ENCODE peak calls at places on chromosome 19, in seven cellular contexts. K, T, W, B, E, H and V are unnamed samples. For H3K4me1 and H3K9me3, the result is how much of the 10 kb centered on the place peaks cover.

GRCh38 chr19:10292789-10293636 is 3.3 kb downstream of the ICAM5 start:
- DNase-seq in K (no peak), T (no peak), W (no peak), B (no peak), E (no peak), H (no peak), V (no peak)

GRCh38 chr19:6551091-6551490 is 20.3 kb downstream of the TNFSF9 start:
- DNase-seq in K (no peak), T (no peak), W (no peak), B (no peak), E (no peak), H (no peak), V (no peak)

GRCh38 chr19:28208745-28209144 is 1004.2 kb downstream of the UQCRFS1 start:
- DNase-seq in K (no peak), T (no peak), W (no peak), B (no peak), E (no peak), H (peak), V (no peak)

GRCh38 chr19:45354443-45354842 is 13.9 kb downstream of the KLC3 start:
- DNase-seq in K (no peak), T (no peak), W (no peak), B (no peak), E (no peak), H (no peak), V (no peak)

GRCh38 chr19:50922316-50922853 is 11.2 kb upstream of the KLK4 start:
- DNase-seq in K (peak), T (no peak), W (peak), B (peak), E (peak), H (peak), V (no peak)

GRCh38 chr19:40055049-40055448 is 982 bp downstream of the ZNF780B start:
- DNase-seq in K (no peak), T (no peak), W (no peak), B (no peak), E (no peak), H (no peak), V (no peak)

GRCh38 chr19:47239610-47240296 is 8.8 kb upstream of the BBC3 start:
- DNase-seq in K (peak), T (no peak), W (peak), B (peak), E (no peak), H (peak), V (no peak)

GRCh38 chr19:56834564-56835375 is 5.8 kb downstream of the PEG3 start:
- DNase-seq in K (no peak), T (no peak), W (no peak), B (no peak), E (no peak), H (no peak), V (no peak)

GRCh38 chr19:47270408-47270807 is 4.3 kb upstream of the INAFM1 start:
- DNase-seq in K (no peak), T (no peak), W (no peak), B (no peak), E (no peak), H (no peak), V (no peak)

DNA sequence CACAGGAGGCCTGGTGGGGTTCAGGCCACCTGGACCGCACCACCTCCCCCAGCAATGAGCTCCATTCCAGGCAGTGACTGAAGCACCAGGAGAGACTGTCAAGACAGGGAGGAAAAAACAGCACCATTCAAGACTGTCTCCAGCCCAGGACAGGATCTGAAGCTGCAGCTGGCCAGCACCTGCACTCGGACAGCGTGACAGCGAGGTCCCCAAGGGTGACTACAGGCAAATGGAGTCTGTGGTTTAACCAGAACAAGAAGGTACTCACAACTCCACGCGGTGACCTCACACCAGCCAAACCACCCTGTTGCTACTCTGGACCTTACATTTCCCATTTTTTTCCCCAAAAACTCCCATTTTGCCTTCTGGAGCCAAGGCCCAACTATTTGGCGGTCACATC is 9.8 kb downstream of the MED26 start:
- DNase-seq in K (no peak), T (no peak), W (no peak), B (no peak), E (no peak), H (no peak), V (no peak)
- H3K4me1 ChIP-seq in K (under half), T (under half), W (under half), B (under half), E (under half), H (under half), V (half or more)

GRCh38 chr19:21812448-21812847 is 23.5 kb downstream of the ZNF43 start:
- DNase-seq in K (no peak), T (no peak), W (no peak), B (no peak), E (no peak), H (no peak), V (no peak)
- H3K9me3 ChIP-seq in K (under half), T (half or more), W (under half), B (half or more), E (under half), H (under half), V (half or more)

GRCh38 chr19:33301011-33301899 is 1.1 kb downstream of the CEBPA start:
- DNase-seq in K (no peak), T (no peak), W (no peak), B (no peak), E (peak), H (no peak), V (no peak)

GRCh38 chr19:33299061-33299665 is 3.2 kb downstream of the CEBPA start:
- DNase-seq in K (no peak), T (no peak), W (no peak), B (no peak), E (no peak), H (no peak), V (no peak)

GRCh38 chr19:33301900-33302174 is 497 bp downstream of the CEBPA start:
- DNase-seq in K (no peak), T (no peak), W (no peak), B (no peak), E (no peak), H (no peak), V (no peak)

GRCh38 chr19:33298146-33298911 is 4.0 kb downstream of the CEBPA start:
- DNase-seq in K (no peak), T (no peak), W (no peak), B (no peak), E (peak), H (no peak), V (no peak)

GRCh38 chr19:33300016-33300981 is 2.0 kb downstream of the CEBPA start:
- DNase-seq in K (no peak), T (no peak), W (no peak), B (no peak), E (peak), H (no peak), V (no peak)
- H3K4me1 ChIP-seq in K (under half), T (under half), W (under half), B (under half), E (under half), H (under half), V (under half)

GRCh38 chr19:15536350-15536749 is 28.0 kb downstream of the CYP4F22 start:
- DNase-seq in K (no peak), T (no peak), W (no peak), B (no peak), E (no peak), H (no peak), V (no peak)
- H3K9me3 ChIP-seq in K (under half), T (under half), W (under half), B (under half), E (under half), H (under half), V (under half)

DNA sequence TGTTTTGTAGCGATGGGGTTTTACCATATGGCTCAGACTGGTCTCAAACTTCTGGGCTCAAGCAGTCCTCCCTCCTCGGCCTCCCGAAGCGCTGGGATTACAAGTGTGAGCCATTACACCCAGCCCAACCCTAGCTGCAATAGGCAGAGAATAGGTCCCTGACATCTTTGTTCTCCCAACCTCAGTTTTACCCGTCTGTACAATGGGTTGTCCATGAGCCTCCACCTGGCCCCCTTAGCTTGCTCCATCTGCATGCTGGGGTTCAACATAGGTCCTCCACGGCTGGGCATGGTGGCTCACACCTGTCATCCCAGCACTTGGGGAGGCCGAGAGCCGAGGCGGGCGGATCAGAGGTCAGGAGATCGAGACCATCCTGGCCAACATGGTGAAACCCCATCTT is 14.4 kb downstream of the NFIC start:
- DNase-seq in K (no peak), T (no peak), W (no peak), B (no peak), E (no peak), H (no peak), V (no peak)
- H3K4me1 ChIP-seq in K (under half), T (half or more), W (under half), B (under half), E (under half), H (under half), V (half or more)

GRCh38 chr19:36652958-36653357 is 13.7 kb downstream of the ZNF461 start:
- DNase-seq in K (no peak), T (no peak), W (no peak), B (no peak), E (no peak), H (no peak), V (no peak)
- H3K9me3 ChIP-seq in K (under half), T (half or more), W (under half), B (half or more), E (under half), H (under half), V (half or more)

GRCh38 chr19:37909661-37910199 is 2.7 kb downstream of the SIPA1L3 start:
- DNase-seq in K (no peak), T (no peak), W (no peak), B (no peak), E (no peak), H (no peak), V (no peak)

GRCh38 chr19:37906868-37907734 is at the start of gene SIPA1L3:
- DNase-seq in K (peak), T (peak), W (peak), B (peak), E (peak), H (peak), V (peak)

GRCh38 chr19:37907735-37908066 is 693 bp downstream of the SIPA1L3 start:
- DNase-seq in K (no peak), T (no peak), W (no peak), B (no peak), E (no peak), H (no peak), V (no peak)

GRCh38 chr19:37903096-37903495 is 3.3 kb downstream of the WDR87 start:
- DNase-seq in K (no peak), T (no peak), W (no peak), B (no peak), E (no peak), H (no peak), V (no peak)

GRCh38 chr19:37905936-37906867 is at the start of gene WDR87:
- DNase-seq in K (peak), T (no peak), W (peak), B (peak), E (peak), H (peak), V (no peak)
- H3K4me1 ChIP-seq in K (under half), T (under half), W (under half), B (under half), E (under half), H (under half), V (under half)

GRCh38 chr19:13838943-13839192 is 38.1 kb upstream of the NANOS3 start:
- DNase-seq in K (no peak), T (no peak), W (no peak), B (no peak), E (no peak), H (no peak), V (no peak)
- H3K9me3 ChIP-seq in K (under half), T (under half), W (under half), B (under half), E (under half), H (under half), V (under half)

DNA sequence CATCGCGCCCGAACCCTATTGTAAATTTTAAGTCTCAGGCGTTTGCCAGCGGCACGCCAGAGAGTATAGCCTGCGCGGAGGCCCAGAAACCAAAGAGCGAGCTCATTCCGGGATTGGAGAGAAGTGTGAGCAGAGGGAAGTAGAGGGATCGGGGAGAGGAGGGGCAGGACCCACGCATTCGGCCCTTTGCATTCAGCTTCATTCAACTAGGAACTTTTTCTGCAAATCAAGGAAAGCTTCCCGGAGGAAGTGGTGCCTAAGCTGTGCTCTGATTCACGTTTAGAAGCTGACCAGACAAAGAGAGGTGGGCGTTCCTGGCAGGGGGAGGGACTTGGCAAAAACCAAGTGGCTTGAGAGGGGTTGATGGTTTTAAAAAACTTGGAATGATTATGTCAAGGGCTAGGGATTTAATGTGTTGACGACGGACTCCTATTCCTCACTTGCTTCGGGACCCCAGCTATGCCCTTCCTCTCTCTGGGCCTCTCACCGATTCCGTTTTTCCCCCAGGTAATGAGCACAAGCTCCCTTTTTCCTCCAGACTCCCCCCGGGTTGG is 858 bp upstream of the PRMT1 start:
- DNase-seq in K (peak), T (no peak), W (peak), B (peak), E (peak), H (peak), V (no peak)
- H3K4me1 ChIP-seq in K (under half), T (under half), W (under half), B (under half), E (under half), H (under half), V (under half)